ENCODE peak calls at places on chromosomes 16 and 17, in four cellular contexts. T is A549, M is HepG2, A is GM12878. J is an unnamed sample.

GRCh38 chr17:11598274-11599221 is at the start of gene DNAH9:
- DNase-seq in T (peak; percentile 62), M (peak; percentile 66), A (no peak), J (peak; percentile 92)

GRCh38 chr16:49637511-49637910 is 218.4 kb downstream of the ZNF423 start:
- DNase-seq in T (no peak), M (no peak), A (no peak), J (no peak)

GRCh38 chr16:79327836-79328235 is 272.7 kb downstream of the MAF start:
- DNase-seq in T (no peak), M (no peak), A (no peak), J (no peak)

GRCh38 chr16:6009151-6009550 is 911.6 kb upstream of the EEF2KMT start:
- DNase-seq in T (no peak), M (no peak), A (no peak), J (no peak)

GRCh38 chr17:38732376-38733314 is 2.5 kb downstream of the CISD3 start:
- DNase-seq in T (no peak), M (no peak), A (no peak), J (no peak)

GRCh38 chr17:41340496-41340895 is 10.1 kb downstream of the KRT33A start:
- DNase-seq in T (no peak), M (no peak), A (peak; percentile 48), J (no peak)

GRCh38 chr16:9909072-9909471 is 273.2 kb downstream of the GRIN2A start:
- DNase-seq in T (no peak), M (no peak), A (no peak), J (no peak)

GRCh38 chr17:12349297-12349696 is 316.4 kb upstream of the MYOCD start:
- DNase-seq in T (no peak), M (no peak), A (no peak), J (no peak)

GRCh38 chr16:3358884-3359283 is 3.2 kb downstream of the OR2C1 start:
- DNase-seq in T (no peak), M (no peak), A (no peak), J (no peak)

GRCh38 chr16:81181013-81181720 is 57.3 kb upstream of the BCO1 start:
- DNase-seq in T (peak; percentile 94), M (peak; percentile 98), A (no peak), J (no peak)

GRCh38 chr16:73149329-73149728 is 101.4 kb upstream of the ZFHX3 start:
- DNase-seq in T (no peak), M (peak; percentile 39), A (no peak), J (no peak)

GRCh38 chr16:35909351-35909954 is 2450.0 kb downstream of the TP53TG3F start:
- DNase-seq in T (no peak), M (no peak), A (no peak), J (no peak)

GRCh38 chr16:35906440-35906839 is 2447.0 kb downstream of the TP53TG3F start:
- DNase-seq in T (no peak), M (no peak), A (no peak), J (no peak)

GRCh38 chr16:35908152-35908551 is 2448.7 kb downstream of the TP53TG3F start:
- DNase-seq in T (no peak), M (no peak), A (no peak), J (no peak)

GRCh38 chr16:35910409-35910808 is 2451.0 kb downstream of the TP53TG3F start:
- DNase-seq in T (no peak), M (no peak), A (no peak), J (no peak)

DNA sequence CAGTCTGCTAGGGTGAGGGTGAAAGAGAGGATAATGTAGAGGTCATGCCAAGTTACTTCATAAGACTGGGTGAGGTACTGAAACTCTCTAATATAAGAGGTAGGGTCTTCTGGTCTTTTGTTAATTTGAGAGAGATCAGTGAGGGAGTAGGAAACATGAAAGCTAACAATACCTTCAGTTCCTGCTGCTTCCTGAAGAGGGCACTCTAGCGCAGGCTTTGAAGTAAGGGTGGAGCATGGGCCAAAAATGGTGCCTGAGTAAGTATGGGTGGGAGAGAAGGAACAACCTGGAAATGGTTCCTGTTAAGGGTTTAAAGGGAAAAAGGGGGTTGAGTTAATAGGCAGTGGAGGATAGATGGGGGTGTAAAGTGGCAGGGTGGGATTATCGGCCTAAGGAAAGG is 2449.5 kb downstream of the TP53TG3F start:
- DNase-seq in T (no peak), M (no peak), A (no peak), J (peak; percentile 1)
- TF ChIP-seq PBX3 in T (no peak), M (no peak), A (no peak), J (no peak)

GRCh38 chr17:35423761-35424160 is 8.5 kb downstream of the SLFN12 start:
- DNase-seq in T (no peak), M (no peak), A (no peak), J (no peak)
- TF ChIP-seq PBX3 in T (no peak), M (no peak), A (no peak), J (no peak)

GRCh38 chr16:77231047-77231446 is 31.8 kb downstream of the SYCE1L start:
- DNase-seq in T (no peak), M (no peak), A (no peak), J (no peak)

GRCh38 chr16:77238593-77238992 is 39.4 kb downstream of the SYCE1L start:
- DNase-seq in T (no peak), M (no peak), A (no peak), J (no peak)

GRCh38 chr16:77233799-77234502 is 34.7 kb downstream of the SYCE1L start:
- DNase-seq in T (no peak), M (no peak), A (no peak), J (no peak)

GRCh38 chr16:77236063-77236511 is 36.9 kb downstream of the SYCE1L start:
- DNase-seq in T (peak; percentile 60), M (peak; percentile 80), A (no peak), J (peak; percentile 82)

DNA sequence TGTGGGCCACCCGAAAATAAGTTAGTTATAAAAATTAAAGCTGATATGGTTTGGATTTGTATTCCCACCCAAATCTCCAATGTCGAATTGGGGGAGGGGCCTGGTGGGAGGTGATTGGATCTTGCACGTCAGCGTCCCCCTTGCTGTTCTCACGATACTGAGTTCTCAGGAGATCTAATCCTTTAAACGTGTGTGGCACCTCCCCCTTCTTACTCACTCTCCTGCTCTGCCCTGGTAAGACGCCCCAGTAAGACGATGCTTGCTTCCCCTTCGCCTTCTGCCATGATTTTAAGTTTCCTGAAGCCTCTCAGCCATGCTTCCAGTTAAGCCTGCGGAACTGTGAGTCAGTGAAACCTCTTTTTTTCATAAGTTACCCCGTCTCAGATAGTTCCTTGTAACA is 35.4 kb downstream of the SYCE1L start:
- DNase-seq in T (no peak), M (no peak), A (no peak), J (no peak)
- TF ChIP-seq PBX3 in T (no peak), M (no peak), A (no peak), J (no peak)

DNA sequence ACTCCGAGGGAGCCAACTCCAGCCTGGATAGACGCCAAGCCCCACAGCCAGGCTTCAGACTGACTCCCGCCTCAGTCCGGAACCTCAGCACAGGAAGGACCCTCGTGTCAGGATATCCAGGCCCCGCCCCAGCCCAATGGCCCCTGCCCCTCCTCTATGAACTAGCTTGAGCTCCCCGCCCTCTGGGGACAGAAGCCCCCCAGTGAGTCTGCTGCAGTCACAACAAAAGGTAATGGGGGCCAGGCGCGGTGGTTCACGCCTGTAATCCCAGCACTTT is 228.3 kb downstream of the PARN start:
- DNase-seq in T (no peak), M (no peak), A (no peak), J (no peak)
- TF ChIP-seq PBX3 in T (no peak), M (no peak), A (no peak), J (no peak)

GRCh38 chr16:84158455-84158854 is 13.3 kb downstream of the DNAAF1 start:
- DNase-seq in T (no peak), M (no peak), A (no peak), J (no peak)

GRCh38 chr16:84155226-84155625 is 10.1 kb downstream of the DNAAF1 start:
- DNase-seq in T (no peak), M (no peak), A (no peak), J (no peak)

GRCh38 chr16:84150926-84151325 is 5.8 kb downstream of the DNAAF1 start:
- DNase-seq in T (no peak), M (no peak), A (no peak), J (no peak)

GRCh38 chr16:84156342-84156784 is 11.3 kb downstream of the DNAAF1 start:
- DNase-seq in T (no peak), M (no peak), A (no peak), J (no peak)

DNA sequence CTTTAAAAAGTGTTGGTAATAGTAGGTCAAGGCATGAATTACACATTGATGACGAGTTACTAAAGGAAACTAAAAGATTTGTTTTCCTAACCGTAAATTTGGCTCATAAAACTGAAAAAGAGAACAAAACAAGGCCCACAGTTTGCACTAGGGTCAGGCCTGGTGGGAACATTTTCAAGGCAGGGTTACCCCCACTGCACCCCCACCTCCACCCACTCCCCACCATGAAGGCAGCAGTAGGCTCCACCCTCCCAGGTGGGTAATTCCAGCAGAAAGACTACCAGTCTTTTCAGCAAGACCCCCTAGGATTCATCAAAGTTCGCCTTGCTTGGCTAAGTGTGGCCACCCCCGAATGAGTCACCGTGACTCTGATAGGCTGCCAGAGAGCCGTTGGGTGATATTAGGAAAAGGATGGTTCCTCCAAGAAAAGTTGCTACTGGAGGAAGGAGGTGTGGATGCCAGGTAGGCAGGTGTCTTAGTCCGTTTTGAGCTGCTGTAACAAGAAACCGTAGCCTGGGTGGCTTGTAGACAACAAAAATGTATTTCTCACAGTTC is 8.6 kb downstream of the DNAAF1 start:
- DNase-seq in T (no peak), M (no peak), A (no peak), J (no peak)
- TF ChIP-seq PBX3 in T (no peak), M (no peak), A (no peak), J (no peak)

GRCh38 chr17:81365148-81365600 is 30.1 kb upstream of the BAHCC1 start:
- DNase-seq in T (no peak), M (no peak), A (no peak), J (no peak)
- TF ChIP-seq PBX3 in T (no peak), M (no peak), A (no peak), J (no peak)

J was measured in SK-N-SH.